ENCODE peak calls at places on chromosome 2, in ten cellular contexts. D is body of pancreas; H is choroid plexus epithelial cell; X is EL; Z is thoracic aorta; A is K562; J is adrenal gland; C is left kidney; R is NCI-H1092 treated with DMSO at 0.1 percent for 48 hours; T is stimulated activated CD8-positive, alpha-beta memory T cell treated with anti-CD3 and anti-CD28 coated beads, Interleukin-12 subunit alpha, Interleukin-12 subunit beta, amount 100 ng/mL, for 4 hours. V is an unnamed sample.

GRCh38 chr2:96891591-96892333 is 21.9 kb upstream of the SEMA4C start:
- DNase-seq in D (peak; percentile 78), H (peak; percentile 62), X (no peak), Z (no peak), A (no peak), J (no peak), C (peak; percentile 72), R (no peak), T (no peak), V (peak; percentile 71)

GRCh38 chr2:171547720-171548119 is 25.4 kb downstream of the CYBRD1 start:
- DNase-seq in D (no peak), H (no peak), X (peak; percentile 25), Z (no peak), A (no peak), J (no peak), C (no peak), R (no peak), T (no peak), V (peak; percentile 27)

GRCh38 chr2:241532733-241533601 is 24.6 kb upstream of the STK25 start:
- DNase-seq in D (no peak), H (no peak), X (no peak), Z (no peak), A (peak; percentile 2), J (no peak), C (no peak), R (no peak), T (no peak), V (no peak)

GRCh38 chr2:143697744-143698143 is 568.5 kb downstream of the ARHGAP15 start:
- DNase-seq in D (no peak), H (no peak), X (no peak), Z (no peak), A (no peak), J (no peak), C (no peak), R (no peak), T (no peak), V (no peak)

GRCh38 chr2:28577796-28578680 is 82.2 kb downstream of the PLB1 start:
- DNase-seq in D (no peak), H (no peak), X (no peak), Z (no peak), A (no peak), J (no peak), C (no peak), R (no peak), T (no peak), V (no peak)

GRCh38 chr2:133674433-133675331 is 106.4 kb upstream of the NCKAP5 start:
- DNase-seq in D (peak; percentile 64), H (peak; percentile 93), X (peak; percentile 82), Z (no peak), A (no peak), J (peak; percentile 34), C (peak; percentile 90), R (peak; percentile 93), T (no peak), V (peak; percentile 77)

GRCh38 chr2:70948350-70949003 is 12.8 kb downstream of the ATP6V1B1 start:
- DNase-seq in D (peak; percentile 83), H (peak; percentile 79), X (peak; percentile 80), Z (no peak), A (peak; percentile 86), J (peak; percentile 85), C (peak; percentile 89), R (peak; percentile 30), T (peak; percentile 58), V (peak; percentile 69)

GRCh38 chr2:157082950-157083349 is 174.6 kb upstream of the GALNT5 start:
- DNase-seq in D (no peak), H (no peak), X (no peak), Z (no peak), A (no peak), J (no peak), C (no peak), R (no peak), T (no peak), V (no peak)

GRCh38 chr2:44360749-44361329 is 455 bp downstream of the PREPL start:
- DNase-seq in D (no peak), H (peak; percentile 46), X (peak; percentile 29), Z (no peak), A (peak; percentile 42), J (no peak), C (peak; percentile 77), R (no peak), T (no peak), V (peak; percentile 35)

GRCh38 chr2:9288681-9289338 is 82.2 kb downstream of the ASAP2 start:
- DNase-seq in D (no peak), H (peak; percentile 54), X (peak; percentile 67), Z (no peak), A (no peak), J (no peak), C (no peak), R (no peak), T (no peak), V (peak; percentile 58)

GRCh38 chr2:16142383-16143361 is 202.3 kb downstream of the MYCN start:
- DNase-seq in D (peak; percentile 71), H (no peak), X (no peak), Z (no peak), A (no peak), J (no peak), C (peak; percentile 67), R (no peak), T (no peak), V (no peak)